ENCODE peak calls at places on chromosomes 13 and 19, in four cellular contexts. R is adipocyte, N is nucleus accumbens, O is cardiac muscle cell. T is an unnamed sample.

GRCh38 chr19:743168-743687 is 7.7 kb upstream of the MISP start:
- DNase-seq in R (no peak), N (no peak), O (peak; percentile 46), T (no peak)

GRCh38 chr13:29948246-29948645 is 97.8 kb upstream of the UBL3 start:
- DNase-seq in R (no peak), N (no peak), O (no peak), T (peak; percentile 30)

GRCh38 chr13:109869312-109870237 is 83.2 kb upstream of the IRS2 start:
- DNase-seq in R (no peak), N (peak; percentile 19), O (peak; percentile 84), T (peak; percentile 83)

GRCh38 chr13:29379281-29379680 is 216.2 kb downstream of the SLC7A1 start:
- DNase-seq in R (no peak), N (no peak), O (no peak), T (no peak)

GRCh38 chr13:108345016-108345415 is 75.5 kb downstream of the TNFSF13B start:
- DNase-seq in R (no peak), N (no peak), O (no peak), T (no peak)

GRCh38 chr19:45769821-45770191 is 754 bp upstream of the SIX5 start:
- DNase-seq in R (peak; percentile 50), N (peak; percentile 80), O (no peak), T (no peak)

GRCh38 chr13:50401721-50402510 is 386.7 kb downstream of the KCNRG start:
- DNase-seq in R (no peak), N (no peak), O (peak; percentile 83), T (no peak)

GRCh38 chr13:62483774-62484173 is 1068.1 kb upstream of the PCDH20 start:
- DNase-seq in R (peak; percentile 34), N (no peak), O (no peak), T (no peak)

GRCh38 chr19:38849147-38849745 is 540 bp downstream of the HNRNPL start:
- DNase-seq in R (peak; percentile 99), N (peak; percentile 91), O (peak; percentile 97), T (peak; percentile 99)

GRCh38 chr19:34851277-34851804 is 75.4 kb upstream of the ZNF30 start:
- DNase-seq in R (no peak), N (no peak), O (no peak), T (no peak)

GRCh38 chr13:47148543-47148942 is 251.7 kb upstream of the HTR2A start:
- DNase-seq in R (no peak), N (no peak), O (no peak), T (no peak)

GRCh38 chr19:1027020-1027952 is 878 bp downstream of the CNN2 start:
- DNase-seq in R (peak; percentile 48), N (no peak), O (peak; percentile 54), T (peak; percentile 54)

GRCh38 chr13:52348983-52349780 is 56.8 kb downstream of the THSD1 start:
- DNase-seq in R (peak; percentile 27), N (no peak), O (peak; percentile 46), T (no peak)

GRCh38 chr13:96053003-96053703 is at the start of gene UGGT2:
- DNase-seq in R (peak; percentile 98), N (peak; percentile 80), O (peak; percentile 97), T (peak; percentile 92)

GRCh38 chr19:16626796-16627193 is 1.2 kb downstream of the MED26 start:
- DNase-seq in R (peak; percentile 39), N (no peak), O (no peak), T (no peak)

GRCh38 chr13:92590503-92590908 is 636.1 kb upstream of the GPC6 start:
- DNase-seq in R (no peak), N (no peak), O (peak; percentile 49), T (no peak)

GRCh38 chr19:17289489-17289888 is 7.8 kb downstream of the ANKLE1 start:
- DNase-seq in R (peak; percentile 51), N (peak; percentile 7), O (peak; percentile 95), T (peak; percentile 33)

GRCh38 chr13:107845911-107846310 is 369.4 kb downstream of the LIG4 start:
- DNase-seq in R (no peak), N (no peak), O (no peak), T (no peak)

GRCh38 chr19:2922987-2923386 is 21.8 kb downstream of the ZNF77 start:
- DNase-seq in R (peak; percentile 32), N (no peak), O (no peak), T (peak; percentile 38)

T was measured in SJCRH30.